ENCODE peak calls at places on chromosomes 12 and 14, in nine cellular contexts. N, Q, H, U, Y, J, E, K and G are unnamed samples.

GRCh38 chr14:77979666-77980351 is 179.9 kb downstream of the ADCK1 start:
- DNase-seq in N (no peak), Q (no peak), H (no peak), U (no peak), Y (peak), J (no peak), E (no peak), K (no peak), G (no peak)

GRCh38 chr14:81344461-81345160 is 55.5 kb downstream of the STON2 start:
- DNase-seq in N (no peak), Q (no peak), H (no peak), U (no peak), Y (no peak), J (no peak), E (no peak), K (no peak), G (no peak)

GRCh38 chr12:111151441-111151840 is 217.5 kb downstream of the PHETA1 start:
- DNase-seq in N (no peak), Q (no peak), H (no peak), U (no peak), Y (no peak), J (no peak), E (no peak), K (no peak), G (no peak)

GRCh38 chr12:25115677-25116076 is 79.3 kb downstream of the DNAI7 start:
- DNase-seq in N (no peak), Q (no peak), H (no peak), U (no peak), Y (no peak), J (no peak), E (no peak), K (no peak), G (no peak)

GRCh38 chr12:25585662-25586061 is 32.6 kb upstream of the LMNTD1 start:
- DNase-seq in N (no peak), Q (peak), H (no peak), U (no peak), Y (peak), J (no peak), E (no peak), K (no peak), G (no peak)

GRCh38 chr12:32877670-32878459 is 18.7 kb downstream of the PKP2 start:
- DNase-seq in N (no peak), Q (no peak), H (peak), U (no peak), Y (peak), J (peak), E (no peak), K (no peak), G (no peak)

GRCh38 chr14:61174395-61175386 is 106.4 kb downstream of the TMEM30B start:
- DNase-seq in N (no peak), Q (peak), H (no peak), U (no peak), Y (peak), J (no peak), E (peak), K (peak), G (peak)

GRCh38 chr14:63493246-63493645 is 49.9 kb downstream of the PPP2R5E start:
- DNase-seq in N (no peak), Q (no peak), H (no peak), U (no peak), Y (peak), J (no peak), E (peak), K (peak), G (no peak)

DNA sequence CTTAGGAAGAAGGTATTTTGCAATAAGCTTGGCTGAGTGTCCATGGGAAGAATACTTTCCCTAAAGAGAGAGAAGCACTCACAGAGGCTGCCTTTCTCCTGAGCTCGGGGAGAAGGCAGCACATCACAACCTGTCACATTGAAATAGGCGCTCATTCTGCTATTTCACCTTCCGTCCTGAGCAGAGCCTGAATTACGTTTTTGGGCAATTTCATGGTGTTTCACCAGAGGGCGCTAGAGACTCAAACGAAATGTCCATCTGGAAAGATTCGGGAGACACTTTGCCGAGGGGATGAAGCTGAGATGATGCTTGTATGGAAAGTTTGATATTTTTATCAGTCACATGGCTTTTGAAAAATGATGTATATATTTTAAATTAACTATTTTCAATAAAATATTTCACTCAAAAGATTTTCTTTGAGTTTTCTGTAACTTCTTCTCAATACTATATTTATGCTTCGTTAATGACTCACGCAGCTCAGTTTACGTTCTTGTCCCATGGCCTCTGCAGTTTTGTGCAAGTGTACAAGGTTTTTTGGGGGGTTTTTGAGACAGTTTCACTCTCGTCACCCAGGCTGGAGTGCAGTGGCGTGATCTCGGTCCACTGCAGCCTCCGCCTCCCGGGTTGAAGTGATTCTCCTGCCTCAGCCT is 17.4 kb upstream of the B4GALNT3 start:
- DNase-seq in N (peak), Q (peak), H (peak), U (peak), Y (peak), J (no peak), E (peak), K (peak), G (peak)
- TF ChIP-seq CTCF in N (peak), Q (peak), H (peak), U (peak), Y (peak), J (peak), E (peak), K (peak), G (peak)

GRCh38 chr12:127923501-127923900 is 343.5 kb upstream of the TMEM132C start:
- DNase-seq in N (no peak), Q (no peak), H (no peak), U (no peak), Y (no peak), J (no peak), E (no peak), K (no peak), G (no peak)

GRCh38 chr12:127929172-127929571 is 337.8 kb upstream of the TMEM132C start:
- DNase-seq in N (no peak), Q (no peak), H (no peak), U (no peak), Y (no peak), J (no peak), E (no peak), K (no peak), G (no peak)

GRCh38 chr12:127928615-127929014 is 338.4 kb upstream of the TMEM132C start:
- DNase-seq in N (no peak), Q (no peak), H (no peak), U (no peak), Y (peak), J (no peak), E (no peak), K (no peak), G (no peak)

GRCh38 chr12:127928178-127928577 is 338.8 kb upstream of the TMEM132C start:
- DNase-seq in N (no peak), Q (no peak), H (no peak), U (no peak), Y (no peak), J (no peak), E (no peak), K (no peak), G (no peak)

GRCh38 chr12:127926004-127926403 is 341.0 kb upstream of the TMEM132C start:
- DNase-seq in N (no peak), Q (no peak), H (peak), U (peak), Y (peak), J (no peak), E (no peak), K (no peak), G (no peak)
- TF ChIP-seq CTCF in N (no peak), Q (no peak), H (peak), U (no peak), Y (peak), J (peak), E (no peak), K (no peak), G (no peak)

GRCh38 chr14:65832431-65833253 is 420.1 kb downstream of the FUT8 start:
- DNase-seq in N (no peak), Q (no peak), H (no peak), U (no peak), Y (peak), J (peak), E (peak), K (no peak), G (no peak)
- TF ChIP-seq CTCF in N (no peak), Q (no peak), H (no peak), U (no peak), Y (peak), J (no peak), E (peak), K (no peak), G (peak)

GRCh38 chr12:109443794-109444193 is 33.3 kb downstream of the KCTD10 start:
- DNase-seq in N (no peak), Q (no peak), H (no peak), U (no peak), Y (no peak), J (no peak), E (no peak), K (no peak), G (no peak)
- TF ChIP-seq CTCF in N (no peak), Q (no peak), H (no peak), U (no peak), Y (no peak), J (no peak), E (no peak), K (no peak), G (no peak)